ENCODE peak calls at places on chromosomes 6 and 20, in ten cellular contexts. P is HCT116, E is SK-N-SH, R is H1, X is breast epithelium, N is Panc1, V is esophagus muscularis mucosa, W is GM12878, T is spleen, I is transverse colon. K is an unnamed sample.

GRCh38 chr6:88157106-88157505 is 9.0 kb downstream of the CNR1 start:
- DNase-seq in P (no peak), E (no peak), R (no peak), X (no peak), N (no peak), V (no peak), W (no peak), T (no peak), I (no peak), K (no peak)

GRCh38 chr20:31568773-31569162 is 36.3 kb upstream of the ID1 start:
- DNase-seq in P (no peak), E (peak), R (peak), X (no peak), N (no peak), V (no peak), W (no peak), T (no peak), I (no peak), K (no peak)

GRCh38 chr6:6390849-6391602 is 70.6 kb upstream of the F13A1 start:
- DNase-seq in P (no peak), E (no peak), R (no peak), X (no peak), N (no peak), V (no peak), W (peak), T (no peak), I (no peak), K (no peak)

GRCh38 chr6:160882741-160883340 is 108.7 kb upstream of the MAP3K4 start:
- DNase-seq in P (no peak), E (no peak), R (no peak), X (no peak), N (no peak), V (no peak), W (no peak), T (no peak), I (no peak), K (no peak)

GRCh38 chr6:43682724-43683429 is 4.7 kb downstream of the MRPS18A start:
- DNase-seq in P (no peak), E (no peak), R (no peak), X (no peak), N (no peak), V (no peak), W (no peak), T (no peak), I (no peak), K (no peak)

GRCh38 chr6:13923527-13924145 is 1.1 kb upstream of the RNF182 start:
- DNase-seq in P (no peak), E (no peak), R (no peak), X (no peak), N (no peak), V (no peak), W (no peak), T (no peak), I (no peak), K (no peak)

GRCh38 chr20:25014816-25015215 is 22.3 kb upstream of the APMAP start:
- DNase-seq in P (no peak), E (no peak), R (no peak), X (peak), N (no peak), V (no peak), W (no peak), T (peak), I (peak), K (peak)

GRCh38 chr6:26155066-26155925 is 68.1 kb downstream of the HFE start:
- DNase-seq in P (no peak), E (peak), R (no peak), X (peak), N (no peak), V (no peak), W (no peak), T (no peak), I (peak), K (no peak)

GRCh38 chr6:38684904-38685303 is 18.0 kb downstream of the GLO1 start:
- DNase-seq in P (no peak), E (no peak), R (no peak), X (no peak), N (no peak), V (no peak), W (no peak), T (no peak), I (no peak), K (no peak)

GRCh38 chr6:51450248-51450957 is 631.7 kb downstream of the TFAP2B start:
- DNase-seq in P (no peak), E (no peak), R (no peak), X (no peak), N (no peak), V (no peak), W (peak), T (no peak), I (no peak), K (no peak)

GRCh38 chr6:17334265-17334664 is 53.1 kb downstream of the RBM24 start:
- DNase-seq in P (no peak), E (no peak), R (no peak), X (no peak), N (no peak), V (no peak), W (no peak), T (no peak), I (no peak), K (no peak)

GRCh38 chr6:155050311-155050710 is 55.2 kb downstream of the TIAM2 start:
- DNase-seq in P (no peak), E (no peak), R (peak), X (no peak), N (no peak), V (no peak), W (peak), T (no peak), I (no peak), K (no peak)

GRCh38 chr6:56214304-56215101 is 32.9 kb downstream of the COL21A1 start:
- DNase-seq in P (no peak), E (no peak), R (no peak), X (no peak), N (no peak), V (no peak), W (no peak), T (no peak), I (no peak), K (no peak)

GRCh38 chr6:11275598-11275997 is 43.1 kb upstream of the NEDD9 start:
- DNase-seq in P (no peak), E (no peak), R (no peak), X (no peak), N (no peak), V (no peak), W (peak), T (no peak), I (no peak), K (no peak)

GRCh38 chr6:36101691-36102090 is 28.6 kb upstream of the MAPK13 start:
- DNase-seq in P (no peak), E (no peak), R (no peak), X (no peak), N (no peak), V (no peak), W (no peak), T (no peak), I (no peak), K (no peak)

GRCh38 chr6:12060780-12061619 is 48.9 kb downstream of the HIVEP1 start:
- DNase-seq in P (no peak), E (no peak), R (no peak), X (no peak), N (no peak), V (no peak), W (peak), T (peak), I (peak), K (peak)

GRCh38 chr20:6651016-6651415 is 116.5 kb upstream of the BMP2 start:
- DNase-seq in P (no peak), E (no peak), R (no peak), X (no peak), N (peak), V (no peak), W (no peak), T (no peak), I (peak), K (no peak)

GRCh38 chr6:51531623-51532022 is 555.8 kb downstream of the PKHD1 start:
- DNase-seq in P (no peak), E (no peak), R (no peak), X (no peak), N (no peak), V (no peak), W (peak), T (no peak), I (no peak), K (no peak)

GRCh38 chr20:4869290-4870193 is 131.8 kb downstream of the SLC23A2 start:
- DNase-seq in P (no peak), E (no peak), R (no peak), X (no peak), N (peak), V (no peak), W (no peak), T (no peak), I (peak), K (no peak)

GRCh38 chr20:21607971-21608735 is 94.3 kb upstream of the NKX2-2 start:
- DNase-seq in P (no peak), E (peak), R (no peak), X (peak), N (no peak), V (peak), W (no peak), T (no peak), I (peak), K (no peak)

GRCh38 chr6:27205375-27206278 is 41.9 kb upstream of the PRSS16 start:
- DNase-seq in P (no peak), E (peak), R (no peak), X (no peak), N (no peak), V (no peak), W (no peak), T (no peak), I (no peak), K (no peak)

GRCh38 chr20:24917797-24918578 is 31.1 kb upstream of the CST7 start:
- DNase-seq in P (peak), E (peak), R (peak), X (peak), N (peak), V (no peak), W (peak), T (peak), I (peak), K (peak)

GRCh38 chr6:131257104-131257503 is 121.8 kb downstream of the AKAP7 start:
- DNase-seq in P (no peak), E (no peak), R (no peak), X (no peak), N (no peak), V (no peak), W (no peak), T (no peak), I (no peak), K (no peak)

GRCh38 chr6:127026247-127026646 is 92.2 kb upstream of the RSPO3 start:
- DNase-seq in P (peak), E (no peak), R (no peak), X (no peak), N (no peak), V (no peak), W (no peak), T (no peak), I (no peak), K (no peak)

GRCh38 chr6:320351-321157 is 28.3 kb downstream of the DUSP22 start:
- DNase-seq in P (no peak), E (no peak), R (no peak), X (no peak), N (no peak), V (no peak), W (no peak), T (peak), I (peak), K (no peak)

GRCh38 chr20:40948352-40949267 is 80.0 kb upstream of the TOP1 start:
- DNase-seq in P (no peak), E (no peak), R (no peak), X (no peak), N (no peak), V (no peak), W (no peak), T (no peak), I (no peak), K (no peak)

GRCh38 chr20:19958243-19958642 is 58.9 kb upstream of the NAA20 start:
- DNase-seq in P (no peak), E (no peak), R (no peak), X (no peak), N (no peak), V (no peak), W (no peak), T (no peak), I (no peak), K (no peak)

GRCh38 chr20:62315773-62316172 is 13.0 kb downstream of the ADRM1 start:
- DNase-seq in P (no peak), E (no peak), R (no peak), X (no peak), N (no peak), V (no peak), W (no peak), T (no peak), I (no peak), K (no peak)

GRCh38 chr20:53706511-53707031 is 112.9 kb upstream of the ZNF217 start:
- DNase-seq in P (no peak), E (no peak), R (no peak), X (no peak), N (no peak), V (no peak), W (peak), T (no peak), I (no peak), K (no peak)

GRCh38 chr6:75893058-75893775 is 144.2 kb downstream of the MYO6 start:
- DNase-seq in P (peak), E (peak), R (no peak), X (no peak), N (peak), V (no peak), W (peak), T (no peak), I (no peak), K (no peak)

DNA sequence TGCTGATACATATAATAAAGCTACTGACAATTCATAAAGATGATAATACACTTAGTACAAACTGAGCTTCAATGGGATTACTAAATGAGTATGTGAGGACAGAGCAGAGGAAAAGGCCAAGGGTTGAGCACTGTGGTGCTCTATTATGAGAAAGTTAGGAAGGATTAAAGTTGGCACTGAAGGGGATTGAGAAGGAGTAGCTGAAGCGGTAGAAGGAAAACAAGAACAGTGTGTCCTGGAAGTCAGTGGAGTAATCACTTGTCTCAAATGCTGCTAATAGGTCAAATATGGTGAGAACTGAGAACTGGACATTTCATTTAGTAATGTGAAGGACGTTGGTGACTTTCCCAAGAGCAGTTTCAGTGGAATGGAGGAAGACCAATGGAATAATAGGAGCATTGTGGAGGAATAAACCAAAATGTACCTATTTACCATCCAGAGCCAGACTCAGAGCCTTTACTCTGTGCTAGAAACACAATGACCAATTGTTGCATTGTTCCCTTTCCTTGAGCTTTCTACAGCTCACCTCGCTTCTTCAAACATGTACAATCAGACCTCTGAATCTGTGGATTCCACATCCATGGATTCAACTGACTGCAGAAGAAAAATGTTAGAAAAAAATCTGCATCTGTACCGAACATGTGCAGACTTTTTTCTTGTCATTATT is 255.9 kb downstream of the LAMA2 start:
- DNase-seq in P (no peak), E (no peak), R (no peak), X (no peak), N (no peak), V (no peak), W (no peak), T (no peak), I (no peak), K (no peak)
- TF ChIP-seq POLR2AphosphoS5 in P (no peak), E (no peak), R (no peak), X (no peak), N (no peak), V (peak), W (no peak), T (peak), I (peak), K (peak)

GRCh38 chr6:91298543-91299145 is 711.8 kb upstream of the MAP3K7 start:
- DNase-seq in P (no peak), E (no peak), R (no peak), X (no peak), N (no peak), V (no peak), W (no peak), T (no peak), I (no peak), K (no peak)
- TF ChIP-seq POLR2AphosphoS5 in P (no peak), E (no peak), R (peak), X (no peak), N (no peak), V (no peak), W (no peak), T (no peak), I (no peak), K (no peak)

DNA sequence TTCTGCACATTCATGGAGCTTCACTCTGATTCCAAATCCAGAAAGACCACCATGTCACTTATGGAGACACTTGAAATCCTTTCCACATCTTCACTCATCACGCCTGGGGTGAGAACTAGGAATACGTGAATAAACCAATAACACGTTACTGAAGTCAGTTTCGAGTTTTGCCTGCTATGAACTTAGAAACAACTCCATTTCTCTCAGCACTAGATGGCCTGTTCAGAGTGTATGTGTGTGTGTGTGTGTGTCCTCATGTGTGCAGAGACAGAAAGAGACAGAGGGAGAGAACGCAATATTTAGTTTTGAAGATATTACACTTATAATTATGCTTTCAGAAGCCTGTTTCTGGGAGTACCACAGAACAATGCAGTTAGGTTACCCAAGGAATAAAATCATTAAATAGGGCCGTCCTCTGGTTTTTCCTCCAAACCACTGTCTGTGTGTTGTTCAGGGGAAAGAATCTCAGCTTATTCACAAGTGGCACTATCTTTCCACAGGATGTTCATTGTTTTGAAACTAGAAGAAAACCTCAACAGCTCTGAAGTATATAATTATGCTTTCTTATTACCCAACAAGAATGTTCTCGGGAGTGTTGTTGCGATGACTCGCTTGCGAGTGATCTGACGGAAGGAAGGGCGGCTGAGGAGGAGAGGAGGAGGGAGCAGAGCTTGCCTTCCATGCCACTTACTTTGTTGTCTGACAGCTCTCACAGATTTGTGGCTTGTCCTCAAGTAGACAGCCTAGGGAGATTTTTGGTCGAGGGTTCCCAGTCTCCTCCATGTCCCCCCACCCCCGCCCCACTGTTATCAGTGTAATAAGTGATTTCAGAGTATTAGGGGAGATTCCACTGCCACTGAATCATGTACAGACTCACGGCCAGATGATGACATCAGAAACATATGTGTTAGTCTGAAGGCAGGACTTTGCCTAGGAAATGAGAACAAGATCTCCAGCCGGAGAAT is 80.9 kb upstream of the CCN6 start:
- DNase-seq in P (no peak), E (peak), R (no peak), X (no peak), N (peak), V (peak), W (no peak), T (no peak), I (peak), K (no peak)
- TF ChIP-seq POLR2AphosphoS5 in P (no peak), E (peak), R (no peak), X (peak), N (no peak), V (peak), W (no peak), T (peak), I (no peak), K (no peak)

GRCh38 chr20:45890077-45890996 is 671 bp downstream of the NEURL2 start:
- DNase-seq in P (no peak), E (peak), R (peak), X (peak), N (no peak), V (peak), W (no peak), T (peak), I (peak), K (peak)
- TF ChIP-seq POLR2AphosphoS5 in P (no peak), E (no peak), R (peak), X (no peak), N (no peak), V (peak), W (no peak), T (peak), I (peak), K (no peak)

GRCh38 chr6:24974182-24975171 is 38.7 kb upstream of the RIPOR2 start:
- DNase-seq in P (no peak), E (no peak), R (no peak), X (no peak), N (no peak), V (no peak), W (no peak), T (no peak), I (no peak), K (no peak)
- TF ChIP-seq POLR2AphosphoS5 in P (no peak), E (no peak), R (no peak), X (no peak), N (no peak), V (no peak), W (no peak), T (no peak), I (no peak), K (no peak)

DNA sequence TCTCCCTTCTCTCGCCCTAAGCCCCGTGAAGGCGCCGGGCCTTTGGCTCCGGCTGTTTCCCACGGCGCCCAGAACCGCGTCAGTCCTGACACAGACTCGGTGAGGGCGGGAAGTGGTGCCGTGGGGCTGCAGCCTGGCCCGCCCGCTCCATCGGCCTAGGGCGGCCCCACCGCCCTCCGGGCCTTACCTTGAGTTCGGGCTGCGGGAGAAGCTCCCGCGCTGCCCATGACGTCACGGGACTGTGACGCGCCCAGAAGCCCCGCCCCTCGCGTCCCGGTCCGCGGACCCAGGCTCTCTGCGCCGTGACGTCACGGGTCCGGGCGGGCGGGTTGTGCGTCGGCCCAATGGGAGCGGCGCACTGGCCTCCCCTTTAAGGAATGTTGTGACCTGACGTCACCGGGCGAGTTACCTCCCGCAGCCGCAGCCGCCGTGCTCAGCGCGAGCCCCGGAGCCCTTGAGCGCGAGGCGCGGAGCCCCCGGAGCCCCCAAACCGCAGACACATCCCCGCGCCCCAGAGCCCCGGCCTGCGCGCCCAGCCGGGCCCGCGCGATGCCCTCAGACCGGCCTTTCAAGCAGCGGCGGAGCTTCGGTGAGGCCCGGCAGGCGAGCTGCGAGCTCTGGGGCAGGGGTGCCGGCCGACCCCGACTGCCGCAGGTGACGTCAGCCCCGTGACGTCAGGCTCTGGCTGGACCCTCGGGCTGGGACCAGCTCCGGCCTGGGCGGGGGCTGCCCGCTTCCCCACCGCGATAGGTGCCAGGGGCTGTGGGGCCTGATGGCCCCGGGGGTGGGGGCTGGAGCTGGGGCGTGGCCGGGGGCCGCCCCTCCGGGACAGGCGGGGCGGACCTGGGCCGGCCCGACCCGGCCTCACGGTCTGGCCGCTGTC is at the start of gene MAP1LC3A:
- DNase-seq in P (no peak), E (peak), R (peak), X (peak), N (peak), V (peak), W (no peak), T (peak), I (peak), K (peak)
- TF ChIP-seq POLR2AphosphoS5 in P (no peak), E (peak), R (peak), X (peak), N (no peak), V (peak), W (no peak), T (peak), I (peak), K (peak)

GRCh38 chr20:48326434-48326691 is 501.4 kb downstream of the PREX1 start:
- DNase-seq in P (no peak), E (no peak), R (no peak), X (no peak), N (no peak), V (no peak), W (no peak), T (no peak), I (no peak), K (no peak)

GRCh38 chr20:48329216-48329615 is 498.6 kb downstream of the PREX1 start:
- DNase-seq in P (no peak), E (no peak), R (no peak), X (no peak), N (no peak), V (no peak), W (no peak), T (no peak), I (no peak), K (no peak)

GRCh38 chr20:48325656-48326433 is 502.0 kb downstream of the PREX1 start:
- DNase-seq in P (no peak), E (no peak), R (no peak), X (no peak), N (no peak), V (no peak), W (no peak), T (no peak), I (no peak), K (no peak)

GRCh38 chr20:48324744-48325143 is 503.1 kb downstream of the PREX1 start:
- DNase-seq in P (no peak), E (no peak), R (no peak), X (no peak), N (no peak), V (no peak), W (no peak), T (no peak), I (no peak), K (no peak)

GRCh38 chr20:48326868-48327267 is 500.9 kb downstream of the PREX1 start:
- DNase-seq in P (no peak), E (no peak), R (no peak), X (no peak), N (no peak), V (no peak), W (no peak), T (no peak), I (no peak), K (peak)
- TF ChIP-seq POLR2AphosphoS5 in P (no peak), E (no peak), R (no peak), X (no peak), N (no peak), V (peak), W (no peak), T (no peak), I (no peak), K (no peak)